ENCODE peak calls at places on chromosomes 4 and X, in five cellular contexts. T, P, V, K and C are unnamed samples.

GRCh38 chr4:108240356-108240755 is 71.6 kb upstream of the LEF1 start:
- DNase-seq in T (no peak), K (no peak), V (no peak), P (no peak), C (no peak)

GRCh38 chr4:11252149-11252548 is 176.5 kb downstream of the HS3ST1 start:
- DNase-seq in T (no peak), P (no peak), K (no peak), V (no peak), C (no peak)

GRCh38 chr4:183106839-183107238 is 7.8 kb downstream of the WWC2 start:
- DNase-seq in P (no peak), V (no peak), K (no peak), T (no peak), C (no peak)

GRCh38 chr4:118139241-118139640 is 105.0 kb downstream of the NDST3 start:
- DNase-seq in P (no peak), K (no peak), T (no peak), V (no peak), C (no peak)

GRCh38 chr4:86011117-86011516 is 348.7 kb downstream of the MAPK10 start:
- DNase-seq in V (no peak), K (no peak), P (peak), T (no peak), C (no peak)

GRCh38 chr4:8830056-8830455 is 41.6 kb downstream of the HMX1 start:
- DNase-seq in P (no peak), T (peak), K (no peak), V (no peak), C (no peak)

GRCh38 chr4:170128219-170128804 is 38.6 kb upstream of the AADAT start:
- DNase-seq in K (no peak), P (no peak), V (no peak), T (no peak), C (no peak)

GRCh38 chr4:174334628-174335027 is 50.9 kb downstream of the CEP44 start:
- DNase-seq in V (peak), P (no peak), T (no peak), K (no peak), C (no peak)

GRCh38 chrX:105829006-105829405 is 6.7 kb downstream of the NRK start:
- DNase-seq in K (no peak), T (no peak), V (no peak), P (no peak), C (no peak)

GRCh38 chrX:113512700-113513395 is 672.2 kb upstream of the AMOT start:
- DNase-seq in V (peak), T (no peak), K (no peak), P (peak), C (peak)

GRCh38 chr4:59127748-59128147 is 2017.6 kb upstream of the IGFBP7 start:
- DNase-seq in K (no peak), P (no peak), T (no peak), V (no peak), C (no peak)

GRCh38 chr4:41028392-41029076 is 185.8 kb downstream of the APBB2 start:
- DNase-seq in K (no peak), T (no peak), V (no peak), P (peak), C (no peak)

GRCh38 chrX:151973851-151974335 is 583 bp downstream of the GABRE start:
- DNase-seq in V (no peak), K (peak), T (peak), P (peak), C (no peak)